ENCODE peak calls at places on chromosomes 4 and X, in five cellular contexts. I, R, W, X and M are unnamed samples.

GRCh38 chr4:153296424-153296823 is 48.1 kb upstream of the MND1 start:
- DNase-seq in I (peak), X (no peak), W (no peak), R (peak), M (no peak)

GRCh38 chr4:38203609-38204008 is 243.4 kb downstream of the PTTG2 start:
- DNase-seq in I (no peak), X (no peak), R (no peak), W (no peak), M (no peak)

GRCh38 chr4:184456337-184456736 is 18.0 kb downstream of the IRF2 start:
- DNase-seq in R (no peak), W (no peak), I (no peak), X (no peak), M (no peak)

GRCh38 chr4:25343671-25344070 is 31.1 kb downstream of the ZCCHC4 start:
- DNase-seq in R (no peak), W (no peak), X (no peak), I (no peak), M (no peak)

GRCh38 chr4:3511187-3511586 is 21.0 kb downstream of the LRPAP1 start:
- DNase-seq in I (no peak), X (no peak), W (no peak), R (no peak), M (no peak)

GRCh38 chr4:87659247-87659931 is 9.3 kb downstream of the DMP1 start:
- DNase-seq in X (no peak), W (no peak), R (no peak), I (no peak), M (no peak)

GRCh38 chr4:173289351-173289725 is 44.8 kb downstream of the HMGB2 start:
- DNase-seq in I (no peak), R (no peak), W (no peak), X (no peak), M (no peak)

GRCh38 chrX:134294548-134294947 is 57.6 kb downstream of the CCDC160 start:
- DNase-seq in R (no peak), I (no peak), W (no peak), X (no peak), M (no peak)

GRCh38 chrX:25010784-25011588 is 4.8 kb downstream of the ARX start:
- DNase-seq in W (no peak), R (no peak), I (no peak), X (no peak), M (no peak)

GRCh38 chrX:129726307-129727111 is 12.3 kb upstream of the XPNPEP2 start:
- DNase-seq in I (peak), X (peak), R (peak), W (peak), M (no peak)

GRCh38 chr4:54937501-54937900 is 187.9 kb downstream of the KDR start:
- DNase-seq in X (no peak), R (no peak), I (no peak), W (no peak), M (no peak)

GRCh38 chr4:113635739-113636437 is 125.7 kb downstream of the CAMK2D start:
- DNase-seq in W (no peak), R (no peak), X (no peak), I (no peak), M (no peak)

GRCh38 chrX:38206542-38206941 is 14.1 kb downstream of the SRPX start:
- DNase-seq in R (no peak), W (no peak), X (no peak), I (no peak), M (no peak)

GRCh38 chrX:41529221-41529620 is 82.1 kb downstream of the NYX start:
- DNase-seq in I (no peak), R (no peak), W (no peak), X (no peak), M (no peak)

GRCh38 chr4:52843351-52843750 is 18.8 kb upstream of the RASL11B start:
- DNase-seq in W (no peak), R (no peak), X (no peak), I (no peak), M (no peak)

GRCh38 chr4:110527156-110527555 is 51.2 kb downstream of the ENPEP start:
- DNase-seq in I (no peak), W (no peak), R (no peak), X (no peak), M (no peak)

GRCh38 chrX:45540181-45540580 is 339.5 kb upstream of the DIPK2B start:
- DNase-seq in R (no peak), W (no peak), I (no peak), X (no peak), M (no peak)

GRCh38 chrX:40120838-40121580 is 23.3 kb upstream of the BCOR start:
- DNase-seq in X (no peak), I (no peak), W (no peak), R (no peak), M (no peak)

DNA sequence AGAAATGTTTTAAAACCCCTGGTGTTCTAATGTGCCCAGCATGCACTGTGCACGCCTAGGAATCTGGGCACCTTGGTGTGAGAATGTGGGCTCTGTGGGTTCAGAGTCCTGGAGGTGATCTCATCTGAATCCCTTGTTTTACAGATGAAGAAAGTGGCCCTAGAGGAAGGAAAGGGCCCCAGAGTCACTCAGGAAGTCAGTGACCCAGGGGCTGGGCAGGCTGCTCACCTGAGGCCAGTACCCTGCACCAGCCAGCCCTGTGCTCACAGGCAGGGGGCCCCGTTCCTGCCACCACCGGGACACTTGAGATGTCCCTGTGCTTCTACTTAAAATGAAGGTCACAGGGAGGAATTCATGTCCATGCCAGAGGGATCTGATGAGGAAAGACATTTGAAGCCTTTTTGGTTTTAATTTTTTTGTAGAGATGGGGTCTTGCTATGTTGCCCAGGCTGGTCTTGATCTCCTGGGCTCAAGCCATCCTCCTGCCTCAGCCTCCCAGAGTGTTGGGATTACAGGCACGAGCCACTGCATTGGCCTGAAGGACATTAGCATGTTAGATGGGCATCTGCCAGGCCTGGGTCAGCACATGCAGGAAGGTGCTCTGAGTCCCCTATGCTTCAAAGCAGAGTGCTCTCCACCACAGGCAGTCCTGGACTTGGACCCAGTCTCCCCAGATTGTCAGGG is 7.4 kb upstream of the S100P start:
- DNase-seq in W (no peak), X (no peak), R (no peak), I (no peak), M (no peak)
- TF ChIP-seq CTCF in W (no peak), X (no peak), R (no peak), I (no peak), M (no peak)

GRCh38 chr4:69323284-69323683 is 43.0 kb downstream of the UGT2B28 start:
- DNase-seq in W (no peak), I (no peak), R (no peak), X (no peak), M (no peak)
- TF ChIP-seq CTCF in W (no peak), I (no peak), R (no peak), X (no peak), M (no peak)

DNA sequence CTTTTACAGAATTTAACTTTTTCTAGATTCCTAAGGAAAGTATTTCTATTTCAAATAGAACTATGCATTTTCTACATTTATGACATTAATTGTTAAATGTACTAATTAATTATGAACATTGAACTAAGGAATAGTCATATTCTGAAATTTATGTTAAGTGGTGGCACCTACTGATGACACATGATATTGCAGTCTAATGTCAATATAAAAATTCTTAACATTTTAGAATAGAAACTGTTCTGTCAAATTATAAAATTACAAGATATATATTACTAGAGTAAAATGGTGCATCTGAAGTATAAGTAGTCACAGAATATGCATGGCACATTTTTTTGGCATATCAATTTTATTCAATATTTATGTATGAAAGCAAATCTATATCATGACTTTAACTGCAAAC is 40.2 kb upstream of the NDNF start:
- DNase-seq in W (no peak), R (no peak), X (no peak), I (no peak), M (no peak)
- TF ChIP-seq CTCF in W (peak), R (no peak), X (no peak), I (peak), M (peak)

GRCh38 chrX:49183701-49184281 is 2.4 kb downstream of the PRICKLE3 start:
- DNase-seq in X (no peak), I (no peak), R (no peak), W (no peak), M (no peak)
- TF ChIP-seq CTCF in X (no peak), I (no peak), R (no peak), W (no peak), M (no peak)

DNA sequence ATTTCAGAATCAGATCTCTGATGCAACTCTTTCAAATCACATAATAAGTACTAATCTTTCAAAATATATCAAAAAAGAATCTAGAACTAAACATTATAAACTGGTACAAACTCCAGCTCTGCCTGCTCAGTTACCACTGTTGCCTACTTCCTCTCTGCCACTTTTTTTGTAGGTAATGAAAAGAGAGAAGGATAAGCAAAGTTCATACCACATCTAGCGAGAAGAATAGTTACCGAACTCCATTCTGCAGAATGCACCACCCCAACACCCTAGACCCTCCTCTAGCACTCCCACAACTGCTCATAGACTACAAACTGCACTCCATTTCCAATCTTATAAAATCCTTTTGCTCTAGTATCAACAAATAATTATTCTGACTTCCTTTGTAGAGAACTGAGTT is 19.7 kb upstream of the LRBA start:
- DNase-seq in X (no peak), I (no peak), W (no peak), R (no peak), M (no peak)
- TF ChIP-seq CTCF in X (no peak), I (no peak), W (no peak), R (no peak), M (no peak)